ENCODE peak calls at places on chromosomes 13 and 19, in seven cellular contexts. One of them, this sample, is unnamed.

GRCh38 chr13:43792456-43792855 is 5.7 kb upstream of the ENOX1 start:
- DNase-seq in HCT116: no peak
- DNase-seq in WTC11: no peak
- DNase-seq in K562: no peak
- DNase-seq in HepG2: no peak
- DNase-seq in GM12878: no peak
- DNase-seq in H1: no peak
- DNase-seq in this sample: no peak

GRCh38 chr19:14559916-14560775 is 11.7 kb downstream of the NDUFB7 start:
- DNase-seq in HCT116: no peak
- DNase-seq in WTC11: no peak
- DNase-seq in K562: no peak
- DNase-seq in HepG2: no peak
- DNase-seq in GM12878: no peak
- DNase-seq in H1: no peak
- DNase-seq in this sample: no peak

GRCh38 chr19:29389495-29389894 is 136.3 kb upstream of the VSTM2B start:
- DNase-seq in HCT116: no peak
- DNase-seq in WTC11: no peak
- DNase-seq in K562: no peak
- DNase-seq in HepG2: no peak
- DNase-seq in GM12878: no peak
- DNase-seq in H1: no peak
- DNase-seq in this sample: no peak

GRCh38 chr13:99256283-99256682 is 1.9 kb downstream of the GPR18 start:
- DNase-seq in HCT116: no peak
- DNase-seq in WTC11: no peak
- DNase-seq in K562: no peak
- DNase-seq in HepG2: no peak
- DNase-seq in GM12878: no peak
- DNase-seq in H1: no peak
- DNase-seq in this sample: no peak

GRCh38 chr19:6743714-6744380 is 4.4 kb downstream of the TRIP10 start:
- DNase-seq in HCT116: no peak
- DNase-seq in WTC11: no peak
- DNase-seq in K562: no peak
- DNase-seq in HepG2: no peak
- DNase-seq in GM12878: no peak
- DNase-seq in H1: no peak
- DNase-seq in this sample: no peak

GRCh38 chr19:17504456-17504855 is 7.0 kb upstream of the PGLS start:
- DNase-seq in HCT116: no peak
- DNase-seq in WTC11: no peak
- DNase-seq in K562: no peak
- DNase-seq in HepG2: no peak
- DNase-seq in GM12878: no peak
- DNase-seq in H1: no peak
- DNase-seq in this sample: no peak

GRCh38 chr13:98910501-98910951 is 67.3 kb downstream of the DOCK9 start:
- DNase-seq in HCT116: peak
- DNase-seq in WTC11: no peak
- DNase-seq in K562: no peak
- DNase-seq in HepG2: peak
- DNase-seq in GM12878: no peak
- DNase-seq in H1: no peak
- DNase-seq in this sample: no peak

GRCh38 chr13:110925023-110925608 is 10.2 kb upstream of the ANKRD10 start:
- DNase-seq in HCT116: no peak
- DNase-seq in WTC11: peak
- DNase-seq in K562: no peak
- DNase-seq in HepG2: no peak
- DNase-seq in GM12878: no peak
- DNase-seq in H1: no peak
- DNase-seq in this sample: no peak

GRCh38 chr13:28611654-28612131 is 47.2 kb upstream of the POMP start:
- DNase-seq in HCT116: no peak
- DNase-seq in WTC11: no peak
- DNase-seq in K562: peak
- DNase-seq in HepG2: no peak
- DNase-seq in GM12878: no peak
- DNase-seq in H1: no peak
- DNase-seq in this sample: no peak

GRCh38 chr19:19062454-19063182 is 1.2 kb upstream of the SLC25A42 start:
- DNase-seq in HCT116: no peak
- DNase-seq in WTC11: no peak
- DNase-seq in K562: no peak
- DNase-seq in HepG2: peak
- DNase-seq in GM12878: no peak
- DNase-seq in H1: no peak
- DNase-seq in this sample: no peak

GRCh38 chr19:32691952-32692726 is 518 bp downstream of the NUDT19 start:
- DNase-seq in HCT116: no peak
- DNase-seq in WTC11: peak
- DNase-seq in K562: peak
- DNase-seq in HepG2: no peak
- DNase-seq in GM12878: no peak
- DNase-seq in H1: no peak
- DNase-seq in this sample: peak

GRCh38 chr19:55345101-55345817 is 5.6 kb downstream of the KMT5C start:
- DNase-seq in HCT116: no peak
- DNase-seq in WTC11: no peak
- DNase-seq in K562: no peak
- DNase-seq in HepG2: no peak
- DNase-seq in GM12878: no peak
- DNase-seq in H1: no peak
- DNase-seq in this sample: no peak

GRCh38 chr13:41931337-41931736 is 29.6 kb downstream of the VWA8 start:
- DNase-seq in HCT116: no peak
- DNase-seq in WTC11: no peak
- DNase-seq in K562: no peak
- DNase-seq in HepG2: no peak
- DNase-seq in GM12878: no peak
- DNase-seq in H1: no peak
- DNase-seq in this sample: no peak

GRCh38 chr13:26255717-26256277 is 1.9 kb downstream of the CDK8 start:
- DNase-seq in HCT116: no peak
- DNase-seq in WTC11: no peak
- DNase-seq in K562: no peak
- DNase-seq in HepG2: peak
- DNase-seq in GM12878: no peak
- DNase-seq in H1: no peak
- DNase-seq in this sample: no peak

GRCh38 chr19:50003810-50004419 is 21.3 kb downstream of the VRK3 start:
- DNase-seq in HCT116: peak
- DNase-seq in WTC11: no peak
- DNase-seq in K562: peak
- DNase-seq in HepG2: no peak
- DNase-seq in GM12878: peak
- DNase-seq in H1: no peak
- DNase-seq in this sample: no peak

GRCh38 chr19:18417250-18418033 is 1.8 kb upstream of the SSBP4 start:
- DNase-seq in HCT116: no peak
- DNase-seq in WTC11: peak
- DNase-seq in K562: peak
- DNase-seq in HepG2: peak
- DNase-seq in GM12878: no peak
- DNase-seq in H1: no peak
- DNase-seq in this sample: peak

GRCh38 chr19:5337886-5338595 is 2.6 kb downstream of the PTPRS start:
- DNase-seq in HCT116: no peak
- DNase-seq in WTC11: no peak
- DNase-seq in K562: no peak
- DNase-seq in HepG2: no peak
- DNase-seq in GM12878: no peak
- DNase-seq in H1: no peak
- DNase-seq in this sample: no peak

GRCh38 chr19:37999309-38000213 is 92.6 kb downstream of the SIPA1L3 start:
- DNase-seq in HCT116: peak
- DNase-seq in WTC11: no peak
- DNase-seq in K562: no peak
- DNase-seq in HepG2: no peak
- DNase-seq in GM12878: no peak
- DNase-seq in H1: no peak
- DNase-seq in this sample: no peak

GRCh38 chr19:1859319-1859718 is 4.1 kb downstream of the KLF16 start:
- DNase-seq in HCT116: no peak
- DNase-seq in WTC11: no peak
- DNase-seq in K562: no peak
- DNase-seq in HepG2: no peak
- DNase-seq in GM12878: no peak
- DNase-seq in H1: no peak
- DNase-seq in this sample: no peak

GRCh38 chr19:16750081-16750480 is 30.4 kb downstream of the NWD1 start:
- DNase-seq in HCT116: no peak
- DNase-seq in WTC11: no peak
- DNase-seq in K562: no peak
- DNase-seq in HepG2: no peak
- DNase-seq in GM12878: no peak
- DNase-seq in H1: no peak
- DNase-seq in this sample: no peak

GRCh38 chr13:104414771-104415170 is 1348.6 kb upstream of the SLC10A2 start:
- DNase-seq in HCT116: no peak
- DNase-seq in WTC11: no peak
- DNase-seq in K562: no peak
- DNase-seq in HepG2: no peak
- DNase-seq in GM12878: no peak
- DNase-seq in H1: no peak
- DNase-seq in this sample: no peak

GRCh38 chr13:110883539-110883938 is 31.3 kb downstream of the ANKRD10 start:
- DNase-seq in HCT116: no peak
- DNase-seq in WTC11: no peak
- DNase-seq in K562: no peak
- DNase-seq in HepG2: no peak
- DNase-seq in GM12878: no peak
- DNase-seq in H1: no peak
- DNase-seq in this sample: no peak

GRCh38 chr13:71830736-71831135 is 36.3 kb downstream of the DACH1 start:
- DNase-seq in HCT116: no peak
- DNase-seq in WTC11: no peak
- DNase-seq in K562: no peak
- DNase-seq in HepG2: no peak
- DNase-seq in GM12878: no peak
- DNase-seq in H1: no peak
- DNase-seq in this sample: no peak

GRCh38 chr13:71828117-71828516 is 38.9 kb downstream of the DACH1 start:
- DNase-seq in HCT116: no peak
- DNase-seq in WTC11: no peak
- DNase-seq in K562: no peak
- DNase-seq in HepG2: no peak
- DNase-seq in GM12878: no peak
- DNase-seq in H1: no peak
- DNase-seq in this sample: no peak

GRCh38 chr13:71828564-71828963 is 38.4 kb downstream of the DACH1 start:
- DNase-seq in HCT116: no peak
- DNase-seq in WTC11: no peak
- DNase-seq in K562: no peak
- DNase-seq in HepG2: no peak
- DNase-seq in GM12878: no peak
- DNase-seq in H1: no peak
- DNase-seq in this sample: no peak

GRCh38 chr13:71829542-71829941 is 37.5 kb downstream of the DACH1 start:
- DNase-seq in HCT116: no peak
- DNase-seq in WTC11: no peak
- DNase-seq in K562: no peak
- DNase-seq in HepG2: no peak
- DNase-seq in GM12878: no peak
- DNase-seq in H1: no peak
- DNase-seq in this sample: no peak

GRCh38 chr13:71831716-71832115 is 35.3 kb downstream of the DACH1 start:
- DNase-seq in HCT116: no peak
- DNase-seq in WTC11: no peak
- DNase-seq in K562: no peak
- DNase-seq in HepG2: no peak
- DNase-seq in GM12878: no peak
- DNase-seq in H1: no peak
- DNase-seq in this sample: peak
- TF ChIP-seq SP1 in HCT116: no peak
- TF ChIP-seq SP1 in WTC11: no peak
- TF ChIP-seq SP1 in K562: no peak
- TF ChIP-seq SP1 in HepG2: no peak
- TF ChIP-seq SP1 in GM12878: no peak
- TF ChIP-seq SP1 in H1: no peak
- TF ChIP-seq SP1 in this sample: no peak

GRCh38 chr13:75800545-75800944 is 164.4 kb downstream of the LMO7 start:
- DNase-seq in HCT116: peak
- DNase-seq in WTC11: no peak
- DNase-seq in K562: no peak
- DNase-seq in HepG2: no peak
- DNase-seq in GM12878: no peak
- DNase-seq in H1: no peak
- DNase-seq in this sample: no peak
- TF ChIP-seq SP1 in HCT116: no peak
- TF ChIP-seq SP1 in WTC11: no peak
- TF ChIP-seq SP1 in K562: no peak
- TF ChIP-seq SP1 in HepG2: no peak
- TF ChIP-seq SP1 in GM12878: no peak
- TF ChIP-seq SP1 in H1: no peak
- TF ChIP-seq SP1 in this sample: no peak

GRCh38 chr19:4034048-4035017 is 26.8 kb downstream of the PIAS4 start:
- DNase-seq in HCT116: no peak
- DNase-seq in WTC11: no peak
- DNase-seq in K562: no peak
- DNase-seq in HepG2: no peak
- DNase-seq in GM12878: no peak
- DNase-seq in H1: no peak
- DNase-seq in this sample: no peak
- TF ChIP-seq SP1 in HCT116: no peak
- TF ChIP-seq SP1 in WTC11: no peak
- TF ChIP-seq SP1 in K562: no peak
- TF ChIP-seq SP1 in HepG2: no peak
- TF ChIP-seq SP1 in GM12878: no peak
- TF ChIP-seq SP1 in H1: no peak
- TF ChIP-seq SP1 in this sample: no peak

GRCh38 chr19:23437901-23438300 is 42.6 kb upstream of the ZNF91 start:
- DNase-seq in HCT116: no peak
- DNase-seq in WTC11: no peak
- DNase-seq in K562: no peak
- DNase-seq in HepG2: no peak
- DNase-seq in GM12878: no peak
- DNase-seq in H1: no peak
- DNase-seq in this sample: no peak

GRCh38 chr19:23440207-23440606 is 44.9 kb upstream of the ZNF91 start:
- DNase-seq in HCT116: no peak
- DNase-seq in WTC11: peak
- DNase-seq in K562: peak
- DNase-seq in HepG2: no peak
- DNase-seq in GM12878: no peak
- DNase-seq in H1: no peak
- DNase-seq in this sample: no peak

GRCh38 chr19:23436944-23437343 is 41.7 kb upstream of the ZNF91 start:
- DNase-seq in HCT116: no peak
- DNase-seq in WTC11: peak
- DNase-seq in K562: peak
- DNase-seq in HepG2: no peak
- DNase-seq in GM12878: no peak
- DNase-seq in H1: no peak
- DNase-seq in this sample: no peak

GRCh38 chr19:23439623-23440022 is 44.4 kb upstream of the ZNF91 start:
- DNase-seq in HCT116: no peak
- DNase-seq in WTC11: peak
- DNase-seq in K562: peak
- DNase-seq in HepG2: no peak
- DNase-seq in GM12878: no peak
- DNase-seq in H1: no peak
- DNase-seq in this sample: no peak

GRCh38 chr19:23436318-23436717 is 41.0 kb upstream of the ZNF91 start:
- DNase-seq in HCT116: no peak
- DNase-seq in WTC11: peak
- DNase-seq in K562: no peak
- DNase-seq in HepG2: no peak
- DNase-seq in GM12878: no peak
- DNase-seq in H1: no peak
- DNase-seq in this sample: no peak
- TF ChIP-seq SP1 in HCT116: no peak
- TF ChIP-seq SP1 in WTC11: no peak
- TF ChIP-seq SP1 in K562: no peak
- TF ChIP-seq SP1 in HepG2: no peak
- TF ChIP-seq SP1 in GM12878: no peak
- TF ChIP-seq SP1 in H1: no peak
- TF ChIP-seq SP1 in this sample: no peak